ENCODE peak calls at places on chromosomes 5 and 9, in ten cellular contexts. Q, D, M, F, K, J, H, B, C and X are unnamed samples. For H3K4me1, the result is how much of the 10 kb centered on the place peaks cover.

GRCh38 chr9:124062172-124062571 is 50.6 kb downstream of the LHX2 start:
- DNase-seq in Q (peak), J (no peak), F (no peak), D (no peak), K (no peak), H (no peak), M (no peak), C (no peak), B (no peak), X (no peak)

GRCh38 chr9:119009253-119009652 is 360.0 kb downstream of the BRINP1 start:
- DNase-seq in D (no peak), C (no peak), J (no peak), M (no peak), H (no peak), K (no peak), F (no peak), B (no peak), Q (no peak), X (no peak)

GRCh38 chr9:126694206-126695081 is 80.7 kb downstream of the LMX1B start:
- DNase-seq in D (no peak), Q (peak), J (no peak), H (peak), F (no peak), C (no peak), M (no peak), B (no peak), K (no peak), X (no peak)

GRCh38 chr5:154209591-154210081 is 19.1 kb downstream of the GALNT10 start:
- DNase-seq in H (no peak), Q (no peak), J (no peak), B (no peak), C (no peak), D (no peak), M (no peak), F (no peak), K (peak), X (no peak)

GRCh38 chr9:76022317-76022716 is 131.8 kb downstream of the PCSK5 start:
- DNase-seq in M (no peak), F (no peak), Q (no peak), K (no peak), B (no peak), J (no peak), C (no peak), H (no peak), D (no peak), X (no peak)

GRCh38 chr5:133466551-133467324 is 145.6 kb downstream of the FSTL4 start:
- DNase-seq in H (no peak), M (no peak), J (no peak), Q (no peak), D (no peak), F (no peak), K (no peak), B (no peak), C (no peak), X (no peak)

GRCh38 chr5:154375331-154376008 is 70.3 kb upstream of the SAP30L start:
- DNase-seq in J (no peak), F (no peak), D (no peak), B (no peak), K (no peak), Q (no peak), M (no peak), C (no peak), H (no peak), X (no peak)

GRCh38 chr5:79759436-79759835 is 69.8 kb downstream of the CMYA5 start:
- DNase-seq in C (no peak), F (no peak), J (no peak), M (no peak), D (no peak), Q (no peak), K (no peak), H (no peak), B (no peak), X (no peak)

GRCh38 chr5:140608730-140609520 is 24.1 kb downstream of the CD14 start:
- DNase-seq in F (no peak), Q (no peak), J (no peak), H (peak), C (no peak), B (no peak), K (no peak), D (no peak), M (no peak), X (no peak)

GRCh38 chr9:74078647-74079046 is 418.5 kb upstream of the RORB start:
- DNase-seq in F (no peak), D (no peak), Q (peak), M (peak), B (no peak), J (no peak), C (no peak), K (no peak), H (no peak), X (no peak)

GRCh38 chr9:127809562-127810377 is 7.1 kb downstream of the FPGS start:
- DNase-seq in F (no peak), D (no peak), M (no peak), J (no peak), H (peak), B (no peak), Q (peak), K (no peak), C (no peak), X (no peak)

GRCh38 chr9:138047469-138048040 is 170.0 kb downstream of the CACNA1B start:
- DNase-seq in J (no peak), D (no peak), K (no peak), C (no peak), M (no peak), F (no peak), B (peak), H (no peak), Q (no peak), X (peak)

GRCh38 chr9:9855503-9856078 is 757.2 kb downstream of the PTPRD start:
- DNase-seq in J (no peak), C (no peak), D (no peak), Q (peak), K (no peak), F (no peak), M (no peak), H (no peak), B (no peak), X (no peak)

DNA sequence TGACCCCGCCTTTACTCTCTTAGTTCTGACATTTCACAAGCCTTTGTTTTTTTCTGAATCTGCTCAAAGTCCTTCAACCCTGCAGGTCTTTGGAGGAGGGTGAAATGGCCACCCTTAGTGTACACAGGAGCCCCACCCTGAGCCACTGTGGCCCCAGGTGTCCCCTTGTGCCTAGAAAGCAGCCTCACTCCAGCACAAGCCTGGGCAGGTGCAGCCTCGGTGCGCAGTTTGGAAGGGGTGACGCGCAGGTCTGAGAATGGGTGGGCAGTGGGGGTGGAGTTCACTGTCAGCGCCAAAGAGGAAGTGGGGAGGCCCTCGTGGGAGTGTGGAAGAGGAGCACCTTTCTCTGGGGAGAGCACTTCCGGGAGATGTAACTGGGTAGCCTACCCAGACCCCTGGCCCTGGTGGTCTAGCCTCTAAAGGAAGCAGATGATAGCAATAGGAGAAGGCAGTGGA is 17.1 kb upstream of the DAB2IP start:
- DNase-seq in B (no peak), F (no peak), M (no peak), D (no peak), Q (no peak), K (peak), H (no peak), J (no peak), C (no peak), X (no peak)
- H3K4me1 ChIP-seq in B (half or more), F (under half), M (under half), D (under half), Q (under half), K (under half), H (under half), J (under half), C (under half), X (half or more)

GRCh38 chr5:124963236-124963929 is 216.9 kb upstream of the ZNF608 start:
- DNase-seq in Q (peak), F (no peak), C (no peak), D (no peak), B (no peak), H (no peak), M (peak), K (peak), J (no peak), X (no peak)
- H3K27ac ChIP-seq in Q (no peak), F (no peak), C (no peak), D (no peak), B (no peak), H (no peak), M (no peak), K (no peak), J (no peak), X (no peak)

DNA sequence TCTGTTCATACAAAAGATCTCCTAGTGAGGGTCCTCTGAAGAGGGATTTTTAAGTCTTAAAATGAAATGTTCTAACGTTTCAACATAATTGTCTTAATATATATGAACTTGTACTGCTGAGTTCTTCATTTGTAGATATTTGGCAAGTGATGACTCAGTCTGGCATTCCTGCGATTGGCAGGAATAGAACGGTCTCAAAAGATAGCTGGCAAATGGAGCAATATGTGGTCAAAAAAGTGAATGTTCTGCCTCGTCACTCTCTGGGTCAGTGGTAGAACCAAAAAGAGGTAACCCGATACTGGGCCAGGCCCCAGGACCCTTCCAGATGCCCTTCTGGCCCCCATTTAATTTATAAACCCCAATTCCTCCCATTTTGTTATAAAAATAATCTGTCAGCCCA is 39.2 kb downstream of the ZNF366 start:
- DNase-seq in D (no peak), J (no peak), Q (no peak), H (no peak), B (no peak), M (no peak), C (no peak), F (no peak), K (no peak), X (no peak)
- H3K4me1 ChIP-seq in D (under half), J (under half), Q (under half), H (under half), B (half or more), M (under half), C (under half), F (under half), K (under half), X (under half)

GRCh38 chr9:90821697-90822096 is 20.1 kb downstream of the SYK start:
- DNase-seq in D (no peak), M (no peak), Q (no peak), K (no peak), C (no peak), F (no peak), B (no peak), J (no peak), H (no peak), X (no peak)
- H3K27ac ChIP-seq in D (no peak), M (no peak), Q (no peak), K (no peak), C (no peak), F (no peak), B (no peak), J (no peak), H (no peak), X (no peak)

GRCh38 chr9:129887210-129888084 is 52.2 kb downstream of the USP20 start:
- DNase-seq in B (no peak), C (no peak), K (no peak), H (no peak), J (peak), D (no peak), M (peak), Q (peak), F (no peak), X (no peak)
- H3K4me1 ChIP-seq in B (under half), C (under half), K (under half), H (half or more), J (half or more), D (under half), M (half or more), Q (under half), F (under half), X (half or more)

DNA sequence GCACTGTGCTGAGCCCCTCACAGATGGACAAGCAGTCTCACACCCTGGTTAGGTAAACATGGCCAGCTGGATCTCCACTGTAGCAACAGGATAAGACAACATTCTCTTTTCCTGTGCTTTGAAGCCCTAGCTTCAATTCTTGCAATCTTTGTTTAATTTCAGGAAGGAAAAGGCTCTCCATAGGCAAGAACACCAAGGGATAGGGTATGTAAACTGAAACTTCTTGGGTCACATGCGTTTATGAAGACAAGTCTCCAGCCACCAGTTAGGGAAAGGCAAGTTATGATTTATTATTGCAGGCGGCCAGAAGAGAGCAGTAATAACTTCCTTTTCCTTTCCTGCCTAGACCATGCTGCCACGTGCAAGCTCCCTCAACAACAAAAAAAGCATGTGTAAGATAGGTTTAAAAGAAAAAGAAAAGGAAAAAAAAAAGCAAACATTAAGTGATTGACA is 50.1 kb upstream of the POU5F2 start:
- DNase-seq in J (no peak), K (peak), H (no peak), B (no peak), C (no peak), D (no peak), M (peak), F (no peak), Q (no peak), X (no peak)
- H3K27ac ChIP-seq in J (no peak), K (no peak), H (no peak), B (no peak), C (no peak), D (no peak), M (no peak), F (no peak), Q (no peak), X (no peak)

DNA sequence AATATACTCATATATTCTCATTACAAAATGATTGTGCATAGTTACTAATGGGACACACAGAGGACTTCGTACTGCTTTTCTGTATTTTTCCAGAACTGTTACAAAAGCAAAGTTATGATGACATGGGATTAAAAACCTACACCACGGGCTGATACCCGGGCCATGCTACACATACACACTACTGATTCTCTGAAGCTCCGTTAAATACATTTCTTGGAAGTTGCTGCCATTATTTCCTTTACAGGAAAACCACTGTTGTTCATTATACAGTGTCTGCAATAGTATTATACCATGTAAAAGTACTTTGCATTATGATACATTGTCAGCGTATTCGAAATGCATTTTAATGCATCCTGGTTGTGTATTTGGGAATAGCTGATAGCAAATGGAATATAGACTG is 32.5 kb downstream of the EBF1 start:
- DNase-seq in C (no peak), Q (no peak), J (no peak), M (no peak), K (no peak), D (no peak), H (no peak), F (no peak), B (no peak), X (no peak)
- H3K4me1 ChIP-seq in C (under half), Q (under half), J (under half), M (under half), K (under half), D (under half), H (under half), F (under half), B (under half), X (under half)

GRCh38 chr5:149643781-149644180 is 62.5 kb downstream of the ARHGEF37 start:
- DNase-seq in J (no peak), D (no peak), C (no peak), Q (no peak), B (no peak), K (no peak), F (no peak), H (no peak), M (no peak), X (no peak)

GRCh38 chr5:149639718-149640117 is 58.4 kb downstream of the ARHGEF37 start:
- DNase-seq in C (no peak), K (no peak), J (no peak), Q (peak), D (no peak), H (no peak), B (no peak), M (no peak), F (no peak), X (no peak)

GRCh38 chr5:149640350-149640999 is 59.2 kb downstream of the ARHGEF37 start:
- DNase-seq in J (no peak), Q (no peak), K (no peak), D (no peak), C (no peak), B (no peak), M (no peak), H (no peak), F (no peak), X (no peak)

GRCh38 chr5:149641000-149641576 is 59.8 kb downstream of the ARHGEF37 start:
- DNase-seq in J (no peak), H (no peak), M (no peak), B (peak), D (no peak), K (peak), C (no peak), Q (no peak), F (no peak), X (no peak)

GRCh38 chr5:149641600-149641999 is 60.3 kb downstream of the ARHGEF37 start:
- DNase-seq in J (no peak), C (no peak), B (no peak), K (no peak), F (no peak), H (no peak), M (no peak), Q (no peak), D (no peak), X (no peak)
- H3K27ac ChIP-seq in J (no peak), C (no peak), B (peak), K (peak), F (no peak), H (no peak), M (no peak), Q (no peak), D (no peak), X (no peak)